ENCODE peak calls at places on chromosomes 12 and 14, in ten cellular contexts. One of them, this sample, is unnamed.

GRCh38 chr12:88417531-88417930 is 162.7 kb downstream of the KITLG start:
- DNase-seq in neuronal stem cell: no peak
- DNase-seq in endothelial cell of umbilical vein: no peak
- DNase-seq in SK-N-SH: no peak
- DNase-seq in HCT116: no peak
- DNase-seq in adipocyte: no peak
- DNase-seq in MM.1S: no peak
- DNase-seq in mesendoderm: no peak
- DNase-seq in fibroblast of lung: no peak
- DNase-seq in IMR-90: no peak
- DNase-seq in this sample: no peak

GRCh38 chr12:122096591-122097149 is 18.1 kb downstream of the MLXIP start:
- DNase-seq in neuronal stem cell: no peak
- DNase-seq in endothelial cell of umbilical vein: peak
- DNase-seq in SK-N-SH: no peak
- DNase-seq in HCT116: no peak
- DNase-seq in adipocyte: no peak
- DNase-seq in MM.1S: no peak
- DNase-seq in mesendoderm: no peak
- DNase-seq in fibroblast of lung: peak
- DNase-seq in IMR-90: peak
- DNase-seq in this sample: peak

GRCh38 chr12:127360580-127360979 is 906.4 kb upstream of the TMEM132C start:
- DNase-seq in neuronal stem cell: no peak
- DNase-seq in endothelial cell of umbilical vein: no peak
- DNase-seq in SK-N-SH: no peak
- DNase-seq in HCT116: no peak
- DNase-seq in adipocyte: no peak
- DNase-seq in MM.1S: no peak
- DNase-seq in mesendoderm: peak
- DNase-seq in fibroblast of lung: no peak
- DNase-seq in IMR-90: no peak
- DNase-seq in this sample: no peak

GRCh38 chr12:113277511-113277910 is 56.2 kb downstream of the TPCN1 start:
- DNase-seq in neuronal stem cell: no peak
- DNase-seq in endothelial cell of umbilical vein: no peak
- DNase-seq in SK-N-SH: no peak
- DNase-seq in HCT116: no peak
- DNase-seq in adipocyte: no peak
- DNase-seq in MM.1S: no peak
- DNase-seq in mesendoderm: no peak
- DNase-seq in fibroblast of lung: no peak
- DNase-seq in IMR-90: no peak
- DNase-seq in this sample: no peak

GRCh38 chr12:124906606-124907261 is 7.7 kb downstream of the UBC start:
- DNase-seq in neuronal stem cell: peak
- DNase-seq in endothelial cell of umbilical vein: peak
- DNase-seq in SK-N-SH: peak
- DNase-seq in HCT116: peak
- DNase-seq in adipocyte: peak
- DNase-seq in MM.1S: peak
- DNase-seq in mesendoderm: peak
- DNase-seq in fibroblast of lung: peak
- DNase-seq in IMR-90: peak
- DNase-seq in this sample: peak

GRCh38 chr12:67269632-67270578 is 747 bp downstream of the CAND1 start:
- DNase-seq in neuronal stem cell: no peak
- DNase-seq in endothelial cell of umbilical vein: peak
- DNase-seq in SK-N-SH: peak
- DNase-seq in HCT116: no peak
- DNase-seq in adipocyte: peak
- DNase-seq in MM.1S: peak
- DNase-seq in mesendoderm: peak
- DNase-seq in fibroblast of lung: peak
- DNase-seq in IMR-90: no peak
- DNase-seq in this sample: peak

GRCh38 chr12:19719650-19720049 is 280.4 kb downstream of the AEBP2 start:
- DNase-seq in neuronal stem cell: no peak
- DNase-seq in endothelial cell of umbilical vein: no peak
- DNase-seq in SK-N-SH: no peak
- DNase-seq in HCT116: no peak
- DNase-seq in adipocyte: peak
- DNase-seq in MM.1S: no peak
- DNase-seq in mesendoderm: no peak
- DNase-seq in fibroblast of lung: no peak
- DNase-seq in IMR-90: no peak
- DNase-seq in this sample: no peak

GRCh38 chr12:111976860-111977259 is 36.1 kb downstream of the TMEM116 start:
- DNase-seq in neuronal stem cell: no peak
- DNase-seq in endothelial cell of umbilical vein: no peak
- DNase-seq in SK-N-SH: no peak
- DNase-seq in HCT116: no peak
- DNase-seq in adipocyte: no peak
- DNase-seq in MM.1S: no peak
- DNase-seq in mesendoderm: no peak
- DNase-seq in fibroblast of lung: no peak
- DNase-seq in IMR-90: no peak
- DNase-seq in this sample: no peak

GRCh38 chr12:20492251-20492728 is 124.0 kb downstream of the PDE3A start:
- DNase-seq in neuronal stem cell: no peak
- DNase-seq in endothelial cell of umbilical vein: peak
- DNase-seq in SK-N-SH: no peak
- DNase-seq in HCT116: peak
- DNase-seq in adipocyte: no peak
- DNase-seq in MM.1S: no peak
- DNase-seq in mesendoderm: peak
- DNase-seq in fibroblast of lung: peak
- DNase-seq in IMR-90: peak
- DNase-seq in this sample: peak

GRCh38 chr14:75800792-75801191 is 139.7 kb downstream of the TTLL5 start:
- DNase-seq in neuronal stem cell: no peak
- DNase-seq in endothelial cell of umbilical vein: no peak
- DNase-seq in SK-N-SH: no peak
- DNase-seq in HCT116: no peak
- DNase-seq in adipocyte: no peak
- DNase-seq in MM.1S: no peak
- DNase-seq in mesendoderm: peak
- DNase-seq in fibroblast of lung: no peak
- DNase-seq in IMR-90: no peak
- DNase-seq in this sample: no peak

GRCh38 chr12:39173689-39174088 is 268.3 kb upstream of the CPNE8 start:
- DNase-seq in neuronal stem cell: no peak
- DNase-seq in endothelial cell of umbilical vein: no peak
- DNase-seq in SK-N-SH: no peak
- DNase-seq in HCT116: no peak
- DNase-seq in adipocyte: no peak
- DNase-seq in MM.1S: no peak
- DNase-seq in mesendoderm: no peak
- DNase-seq in fibroblast of lung: peak
- DNase-seq in IMR-90: no peak
- DNase-seq in this sample: no peak
- H3K9ac ChIP-seq in neuronal stem cell: no peak
- H3K9ac ChIP-seq in endothelial cell of umbilical vein: no peak
- H3K9ac ChIP-seq in SK-N-SH: no peak
- H3K9ac ChIP-seq in HCT116: no peak
- H3K9ac ChIP-seq in adipocyte: no peak
- H3K9ac ChIP-seq in MM.1S: no peak
- H3K9ac ChIP-seq in mesendoderm: no peak
- H3K9ac ChIP-seq in fibroblast of lung: no peak
- H3K9ac ChIP-seq in IMR-90: no peak
- H3K9ac ChIP-seq in this sample: no peak

GRCh38 chr12:12442548-12443071 is 85.7 kb downstream of the BORCS5 start:
- DNase-seq in neuronal stem cell: no peak
- DNase-seq in endothelial cell of umbilical vein: peak
- DNase-seq in SK-N-SH: no peak
- DNase-seq in HCT116: peak
- DNase-seq in adipocyte: peak
- DNase-seq in MM.1S: no peak
- DNase-seq in mesendoderm: no peak
- DNase-seq in fibroblast of lung: peak
- DNase-seq in IMR-90: peak
- DNase-seq in this sample: peak

GRCh38 chr12:12441051-12441807 is 84.4 kb downstream of the BORCS5 start:
- DNase-seq in neuronal stem cell: no peak
- DNase-seq in endothelial cell of umbilical vein: no peak
- DNase-seq in SK-N-SH: no peak
- DNase-seq in HCT116: no peak
- DNase-seq in adipocyte: no peak
- DNase-seq in MM.1S: no peak
- DNase-seq in mesendoderm: no peak
- DNase-seq in fibroblast of lung: no peak
- DNase-seq in IMR-90: no peak
- DNase-seq in this sample: no peak

GRCh38 chr12:12439636-12440035 is 82.8 kb downstream of the BORCS5 start:
- DNase-seq in neuronal stem cell: no peak
- DNase-seq in endothelial cell of umbilical vein: peak
- DNase-seq in SK-N-SH: no peak
- DNase-seq in HCT116: no peak
- DNase-seq in adipocyte: no peak
- DNase-seq in MM.1S: no peak
- DNase-seq in mesendoderm: no peak
- DNase-seq in fibroblast of lung: peak
- DNase-seq in IMR-90: peak
- DNase-seq in this sample: peak

GRCh38 chr12:12443482-12443881 is 86.6 kb downstream of the BORCS5 start:
- DNase-seq in neuronal stem cell: no peak
- DNase-seq in endothelial cell of umbilical vein: peak
- DNase-seq in SK-N-SH: no peak
- DNase-seq in HCT116: no peak
- DNase-seq in adipocyte: no peak
- DNase-seq in MM.1S: no peak
- DNase-seq in mesendoderm: no peak
- DNase-seq in fibroblast of lung: peak
- DNase-seq in IMR-90: no peak
- DNase-seq in this sample: no peak

GRCh38 chr12:12441891-12442461 is 85.1 kb downstream of the BORCS5 start:
- DNase-seq in neuronal stem cell: no peak
- DNase-seq in endothelial cell of umbilical vein: no peak
- DNase-seq in SK-N-SH: no peak
- DNase-seq in HCT116: no peak
- DNase-seq in adipocyte: no peak
- DNase-seq in MM.1S: no peak
- DNase-seq in mesendoderm: no peak
- DNase-seq in fibroblast of lung: peak
- DNase-seq in IMR-90: peak
- DNase-seq in this sample: no peak
- H3K9ac ChIP-seq in neuronal stem cell: no peak
- H3K9ac ChIP-seq in endothelial cell of umbilical vein: no peak
- H3K9ac ChIP-seq in SK-N-SH: no peak
- H3K9ac ChIP-seq in HCT116: no peak
- H3K9ac ChIP-seq in adipocyte: no peak
- H3K9ac ChIP-seq in MM.1S: no peak
- H3K9ac ChIP-seq in mesendoderm: no peak
- H3K9ac ChIP-seq in fibroblast of lung: no peak
- H3K9ac ChIP-seq in IMR-90: no peak
- H3K9ac ChIP-seq in this sample: no peak

DNA sequence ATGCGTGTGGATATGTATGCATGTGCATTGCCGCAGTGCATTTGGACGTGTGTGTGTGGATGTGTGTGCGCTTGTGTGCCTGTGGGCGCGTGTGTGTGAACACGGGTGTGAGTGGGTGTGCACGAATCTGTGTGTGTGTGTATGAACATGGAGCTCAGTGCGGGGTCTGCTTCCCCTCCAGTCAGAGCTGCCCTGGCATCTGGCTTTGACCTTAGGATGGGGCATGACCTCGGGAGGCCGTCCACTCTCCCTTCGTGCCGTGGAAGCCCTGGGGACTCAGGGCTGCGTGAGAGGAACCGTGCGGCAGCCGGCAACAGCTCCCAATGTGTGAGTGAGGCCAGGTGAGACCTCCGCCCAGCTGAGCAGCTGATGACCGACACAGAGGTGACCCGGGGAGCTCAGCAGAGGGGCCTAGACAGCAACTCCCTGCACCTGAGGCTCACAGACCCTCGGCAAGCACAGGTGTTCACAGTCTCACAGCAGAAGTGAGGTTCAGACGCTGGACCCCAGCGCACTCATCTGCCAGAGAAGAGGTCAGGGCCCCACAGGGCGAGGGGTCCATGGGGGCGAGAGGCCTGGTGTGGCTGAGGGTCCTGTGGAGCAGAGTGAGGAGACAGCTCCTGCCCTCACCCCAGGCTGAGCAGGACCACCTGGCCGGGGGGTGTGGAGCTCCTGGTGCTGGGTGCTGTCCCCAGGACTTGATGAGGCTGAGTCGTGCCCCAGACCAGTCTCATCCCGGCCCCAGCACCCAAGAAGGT is 33.6 kb upstream of the FBRSL1 start:
- DNase-seq in neuronal stem cell: no peak
- DNase-seq in endothelial cell of umbilical vein: no peak
- DNase-seq in SK-N-SH: no peak
- DNase-seq in HCT116: no peak
- DNase-seq in adipocyte: no peak
- DNase-seq in MM.1S: no peak
- DNase-seq in mesendoderm: no peak
- DNase-seq in fibroblast of lung: no peak
- DNase-seq in IMR-90: no peak
- DNase-seq in this sample: no peak
- H3K9ac ChIP-seq in neuronal stem cell: no peak
- H3K9ac ChIP-seq in endothelial cell of umbilical vein: no peak
- H3K9ac ChIP-seq in SK-N-SH: no peak
- H3K9ac ChIP-seq in HCT116: no peak
- H3K9ac ChIP-seq in adipocyte: no peak
- H3K9ac ChIP-seq in MM.1S: no peak
- H3K9ac ChIP-seq in mesendoderm: no peak
- H3K9ac ChIP-seq in fibroblast of lung: no peak
- H3K9ac ChIP-seq in IMR-90: no peak
- H3K9ac ChIP-seq in this sample: no peak

GRCh38 chr12:52182456-52182855 is 9.4 kb downstream of the KRT80 start:
- DNase-seq in neuronal stem cell: no peak
- DNase-seq in endothelial cell of umbilical vein: no peak
- DNase-seq in SK-N-SH: no peak
- DNase-seq in HCT116: no peak
- DNase-seq in adipocyte: no peak
- DNase-seq in MM.1S: no peak
- DNase-seq in mesendoderm: no peak
- DNase-seq in fibroblast of lung: no peak
- DNase-seq in IMR-90: peak
- DNase-seq in this sample: no peak
- H3K9ac ChIP-seq in neuronal stem cell: no peak
- H3K9ac ChIP-seq in endothelial cell of umbilical vein: no peak
- H3K9ac ChIP-seq in SK-N-SH: peak
- H3K9ac ChIP-seq in HCT116: peak
- H3K9ac ChIP-seq in adipocyte: no peak
- H3K9ac ChIP-seq in MM.1S: no peak
- H3K9ac ChIP-seq in mesendoderm: no peak
- H3K9ac ChIP-seq in fibroblast of lung: no peak
- H3K9ac ChIP-seq in IMR-90: peak
- H3K9ac ChIP-seq in this sample: no peak

DNA sequence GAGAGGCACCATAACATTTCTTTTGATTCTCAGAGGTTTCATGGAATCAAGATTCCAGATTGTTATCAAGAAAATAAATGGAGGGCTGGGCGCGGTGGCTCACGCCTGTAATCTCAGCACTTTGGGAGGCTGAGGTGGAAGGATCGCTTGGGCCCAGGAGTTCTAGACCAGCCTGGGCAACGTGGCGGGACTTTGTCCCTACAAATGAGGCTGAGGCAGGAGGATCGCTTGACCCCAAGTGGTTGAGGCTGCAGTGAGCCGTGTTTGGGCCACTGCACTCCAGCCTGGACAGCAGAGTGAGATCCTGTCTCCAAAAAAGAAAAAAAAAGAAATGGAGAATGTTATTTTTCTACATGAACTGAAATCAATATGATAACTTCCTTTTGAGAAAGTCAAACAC is 1.3 kb downstream of the SLC39A9 start:
- DNase-seq in neuronal stem cell: no peak
- DNase-seq in endothelial cell of umbilical vein: no peak
- DNase-seq in SK-N-SH: no peak
- DNase-seq in HCT116: no peak
- DNase-seq in adipocyte: no peak
- DNase-seq in MM.1S: no peak
- DNase-seq in mesendoderm: no peak
- DNase-seq in fibroblast of lung: no peak
- DNase-seq in IMR-90: no peak
- DNase-seq in this sample: no peak
- H3K9ac ChIP-seq in neuronal stem cell: no peak
- H3K9ac ChIP-seq in endothelial cell of umbilical vein: no peak
- H3K9ac ChIP-seq in SK-N-SH: peak
- H3K9ac ChIP-seq in HCT116: peak
- H3K9ac ChIP-seq in adipocyte: peak
- H3K9ac ChIP-seq in MM.1S: no peak
- H3K9ac ChIP-seq in mesendoderm: peak
- H3K9ac ChIP-seq in fibroblast of lung: no peak
- H3K9ac ChIP-seq in IMR-90: no peak
- H3K9ac ChIP-seq in this sample: peak

This sample was measured in GM23248.